ENCODE peak calls at places on chromosome 22, in ten cellular contexts. D is GM23248, Y is body of pancreas, R is right lobe of liver, F is adipocyte, X is retinal pigment epithelial cell, B is epithelial cell of esophagus, K is Peyer's patch, L is aorta, S is H7. T is an unnamed sample.

GRCh38 chr22:27487600-27488450 is 313.7 kb downstream of the MN1 start:
- DNase-seq in D (peak), Y (peak), R (peak), F (peak), X (no peak), B (no peak), K (no peak), L (no peak), S (no peak), T (no peak)

GRCh38 chr22:39254789-39255298 is 10.1 kb upstream of the PDGFB start:
- DNase-seq in D (peak), Y (no peak), R (no peak), F (peak), X (no peak), B (peak), K (no peak), L (peak), S (peak), T (no peak)

GRCh38 chr22:41966607-41967240 is 2.5 kb upstream of the SEPTIN3 start:
- DNase-seq in D (peak), Y (peak), R (no peak), F (peak), X (peak), B (peak), K (peak), L (peak), S (peak), T (peak)

GRCh38 chr22:19213496-19214473 is 35.2 kb upstream of the SLC25A1 start:
- DNase-seq in D (no peak), Y (no peak), R (no peak), F (no peak), X (no peak), B (no peak), K (no peak), L (no peak), S (peak), T (no peak)

GRCh38 chr22:24824915-24825314 is 18.9 kb downstream of the SGSM1 start:
- DNase-seq in D (no peak), Y (no peak), R (no peak), F (no peak), X (no peak), B (no peak), K (no peak), L (no peak), S (no peak), T (no peak)

GRCh38 chr22:41929158-41929896 is 2.7 kb upstream of the TNFRSF13C start:
- DNase-seq in D (no peak), Y (no peak), R (no peak), F (no peak), X (no peak), B (no peak), K (peak), L (no peak), S (peak), T (no peak)

GRCh38 chr22:36453855-36454378 is 27.5 kb downstream of the TXN2 start:
- DNase-seq in D (no peak), Y (no peak), R (no peak), F (no peak), X (no peak), B (no peak), K (no peak), L (no peak), S (no peak), T (no peak)

GRCh38 chr22:37559901-37560681 is at the start of gene CDC42EP1:
- DNase-seq in D (peak), Y (peak), R (peak), F (peak), X (no peak), B (peak), K (no peak), L (peak), S (peak), T (no peak)

GRCh38 chr22:19488884-19489843 is 9.4 kb downstream of the CDC45 start:
- DNase-seq in D (peak), Y (peak), R (no peak), F (peak), X (no peak), B (peak), K (no peak), L (no peak), S (no peak), T (no peak)

GRCh38 chr22:37930952-37931440 is 22.4 kb downstream of the C22orf23 start:
- DNase-seq in D (no peak), Y (peak), R (no peak), F (no peak), X (no peak), B (no peak), K (no peak), L (no peak), S (no peak), T (no peak)

GRCh38 chr22:42719133-42719532 is 1.5 kb downstream of the A4GALT start:
- DNase-seq in D (peak), Y (no peak), R (no peak), F (peak), X (no peak), B (peak), K (no peak), L (no peak), S (no peak), T (no peak)

GRCh38 chr22:43007519-43008102 is 7.3 kb downstream of the PACSIN2 start:
- DNase-seq in D (peak), Y (peak), R (no peak), F (peak), X (no peak), B (peak), K (no peak), L (no peak), S (no peak), T (no peak)

GRCh38 chr22:35172452-35172851 is 84.8 kb upstream of the HMGXB4 start:
- DNase-seq in D (no peak), Y (no peak), R (no peak), F (no peak), X (no peak), B (no peak), K (no peak), L (no peak), S (no peak), T (no peak)

GRCh38 chr22:20464096-20464614 is 26.5 kb upstream of the SCARF2 start:
- DNase-seq in D (no peak), Y (no peak), R (no peak), F (no peak), X (no peak), B (no peak), K (peak), L (no peak), S (no peak), T (no peak)

GRCh38 chr22:41913842-41914534 is 886 bp downstream of the SHISA8 start:
- DNase-seq in D (peak), Y (no peak), R (no peak), F (peak), X (no peak), B (no peak), K (no peak), L (no peak), S (peak), T (no peak)

GRCh38 chr22:43375951-43376455 is 32.8 kb upstream of the SCUBE1 start:
- DNase-seq in D (peak), Y (no peak), R (no peak), F (no peak), X (peak), B (no peak), K (no peak), L (no peak), S (no peak), T (no peak)

GRCh38 chr22:34736081-34736480 is 329.9 kb upstream of the ISX start:
- DNase-seq in D (no peak), Y (no peak), R (no peak), F (no peak), X (no peak), B (no peak), K (no peak), L (no peak), S (no peak), T (no peak)

GRCh38 chr22:49369726-49370717 is 457.7 kb downstream of the BRD1 start:
- DNase-seq in D (no peak), Y (no peak), R (no peak), F (no peak), X (no peak), B (no peak), K (no peak), L (no peak), S (peak), T (no peak)

GRCh38 chr22:39253427-39254070 is 8.8 kb upstream of the PDGFB start:
- DNase-seq in D (peak), Y (peak), R (peak), F (peak), X (peak), B (peak), K (no peak), L (peak), S (peak), T (peak)

GRCh38 chr22:26718905-26719304 is 61.5 kb downstream of the MIAT start:
- DNase-seq in D (peak), Y (no peak), R (no peak), F (peak), X (peak), B (peak), K (no peak), L (no peak), S (no peak), T (peak)

GRCh38 chr22:36528336-36528735 is 630 bp downstream of the EIF3D start:
- DNase-seq in D (peak), Y (no peak), R (no peak), F (peak), X (no peak), B (no peak), K (no peak), L (no peak), S (peak), T (no peak)

GRCh38 chr22:43887391-43887790 is 4.4 kb downstream of the PNPLA5 start:
- DNase-seq in D (no peak), Y (no peak), R (no peak), F (no peak), X (no peak), B (no peak), K (no peak), L (peak), S (peak), T (no peak)

GRCh38 chr22:38228873-38229740 is 27.3 kb downstream of the MAFF start:
- DNase-seq in D (peak), Y (peak), R (no peak), F (peak), X (no peak), B (peak), K (no peak), L (peak), S (no peak), T (no peak)

GRCh38 chr22:30425616-30426394 is at the start of gene MTFP1:
- DNase-seq in D (peak), Y (peak), R (peak), F (peak), X (no peak), B (peak), K (peak), L (peak), S (peak), T (no peak)

GRCh38 chr22:18077087-18077638 is 627 bp upstream of the PEX26 start:
- DNase-seq in D (no peak), Y (no peak), R (no peak), F (no peak), X (no peak), B (no peak), K (no peak), L (no peak), S (no peak), T (no peak)

GRCh38 chr22:27022741-27023373 is 365.5 kb downstream of the MIAT start:
- DNase-seq in D (no peak), Y (no peak), R (no peak), F (no peak), X (no peak), B (no peak), K (no peak), L (no peak), S (peak), T (no peak)

GRCh38 chr22:26168199-26168915 is 905 bp upstream of the SEZ6L start:
- DNase-seq in D (no peak), Y (no peak), R (no peak), F (no peak), X (no peak), B (no peak), K (no peak), L (no peak), S (peak), T (no peak)

GRCh38 chr22:36367066-36367465 is 20.7 kb downstream of the MYH9 start:
- DNase-seq in D (no peak), Y (no peak), R (no peak), F (no peak), X (no peak), B (no peak), K (no peak), L (no peak), S (no peak), T (no peak)

GRCh38 chr22:17213976-17214375 is 5.3 kb downstream of the ADA2 start:
- DNase-seq in D (peak), Y (peak), R (peak), F (peak), X (no peak), B (no peak), K (peak), L (peak), S (peak), T (no peak)

GRCh38 chr22:36423461-36424404 is 36.0 kb upstream of the MYH9 start:
- DNase-seq in D (no peak), Y (no peak), R (no peak), F (no peak), X (no peak), B (no peak), K (no peak), L (no peak), S (peak), T (no peak)

GRCh38 chr22:41780714-41781507 is 19.6 kb upstream of the CCDC134 start:
- DNase-seq in D (peak), Y (peak), R (peak), F (peak), X (no peak), B (peak), K (peak), L (peak), S (no peak), T (no peak)

GRCh38 chr22:43501951-43502874 is 90.4 kb downstream of the MPPED1 start:
- DNase-seq in D (no peak), Y (no peak), R (no peak), F (no peak), X (no peak), B (no peak), K (no peak), L (no peak), S (no peak), T (no peak)

GRCh38 chr22:22940961-22941605 is 53.5 kb downstream of the IGLL5 start:
- DNase-seq in D (no peak), Y (no peak), R (no peak), F (no peak), X (no peak), B (no peak), K (peak), L (no peak), S (peak), T (no peak)

GRCh38 chr22:19196841-19197612 is 18.5 kb upstream of the SLC25A1 start:
- DNase-seq in D (no peak), Y (no peak), R (no peak), F (no peak), X (no peak), B (no peak), K (no peak), L (no peak), S (no peak), T (no peak)

GRCh38 chr22:42780070-42780540 is 59.4 kb upstream of the A4GALT start:
- DNase-seq in D (peak), Y (peak), R (no peak), F (peak), X (peak), B (peak), K (peak), L (no peak), S (peak), T (peak)

GRCh38 chr22:21686193-21686608 is 20.4 kb downstream of the PPIL2 start:
- DNase-seq in D (no peak), Y (peak), R (no peak), F (no peak), X (no peak), B (no peak), K (no peak), L (no peak), S (no peak), T (no peak)

GRCh38 chr22:37485006-37485713 is 1.0 kb downstream of the MFNG start:
- DNase-seq in D (no peak), Y (no peak), R (peak), F (no peak), X (no peak), B (no peak), K (peak), L (peak), S (no peak), T (no peak)

GRCh38 chr22:48098243-48098935 is 1335.9 kb downstream of the TBC1D22A start:
- DNase-seq in D (no peak), Y (no peak), R (no peak), F (no peak), X (no peak), B (no peak), K (peak), L (no peak), S (no peak), T (no peak)

GRCh38 chr22:48099251-48099650 is 1336.8 kb downstream of the TBC1D22A start:
- DNase-seq in D (no peak), Y (no peak), R (no peak), F (no peak), X (no peak), B (no peak), K (no peak), L (no peak), S (no peak), T (no peak)

GRCh38 chr22:48097723-48098122 is 1335.3 kb downstream of the TBC1D22A start:
- DNase-seq in D (no peak), Y (no peak), R (no peak), F (no peak), X (no peak), B (no peak), K (no peak), L (no peak), S (no peak), T (no peak)

GRCh38 chr22:48099671-48100070 is 1337.2 kb downstream of the TBC1D22A start:
- DNase-seq in D (no peak), Y (no peak), R (no peak), F (no peak), X (no peak), B (no peak), K (no peak), L (no peak), S (no peak), T (no peak)

GRCh38 chr22:48098936-48099245 is 1336.4 kb downstream of the TBC1D22A start:
- DNase-seq in D (no peak), Y (no peak), R (no peak), F (no peak), X (no peak), B (no peak), K (no peak), L (no peak), S (no peak), T (no peak)
- H3K4me3 ChIP-seq in D (no peak), Y (no peak), R (no peak), F (no peak), X (no peak), B (no peak), K (peak), L (no peak), S (no peak), T (no peak)

DNA sequence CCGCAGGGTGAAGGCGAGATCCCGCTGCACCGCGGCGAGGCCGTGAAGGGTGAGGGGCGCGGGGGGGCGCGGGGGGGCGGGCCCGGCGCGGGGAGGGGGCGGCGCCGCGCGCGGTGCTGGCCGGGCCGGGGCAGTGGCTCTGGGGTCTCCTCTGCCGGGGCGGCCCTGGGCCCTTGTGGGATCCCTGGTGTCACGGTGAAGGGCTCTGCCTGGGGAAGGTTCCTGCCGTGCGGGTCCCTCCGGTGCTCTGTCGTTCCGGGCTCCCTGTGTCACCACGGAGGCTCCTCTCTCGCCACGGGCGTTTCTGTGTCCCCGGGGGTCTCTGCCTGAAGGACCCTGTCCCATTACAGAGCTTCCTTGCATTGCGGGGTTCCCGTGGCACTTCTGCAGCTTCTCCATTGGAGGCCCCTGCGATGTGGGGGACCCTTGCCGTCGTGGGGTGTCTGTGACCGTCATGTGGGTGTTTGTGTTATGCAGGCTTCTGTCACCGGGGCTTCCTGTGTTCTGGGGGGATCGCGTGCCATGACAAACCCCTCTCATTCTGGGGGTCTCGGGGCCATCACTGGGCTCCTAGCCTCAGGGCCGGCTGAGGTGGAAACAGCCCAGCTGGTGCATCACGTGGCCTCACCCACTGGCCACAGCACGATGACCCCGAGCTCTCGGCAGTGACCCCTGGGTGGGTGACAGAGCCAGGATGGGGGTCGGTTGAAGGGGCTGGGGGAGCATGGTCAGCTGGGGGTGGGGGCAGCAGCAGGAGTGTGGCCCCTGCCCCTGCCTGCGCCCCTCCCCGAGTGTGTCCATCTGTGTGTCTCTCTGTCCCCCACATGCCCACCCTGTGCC is 25.3 kb downstream of the SHANK3 start:
- DNase-seq in D (peak), Y (peak), R (peak), F (no peak), X (no peak), B (no peak), K (no peak), L (peak), S (peak), T (no peak)
- H3K4me3 ChIP-seq in D (peak), Y (no peak), R (peak), F (peak), X (peak), B (peak), K (peak), L (no peak), S (peak), T (peak)

GRCh38 chr22:46578824-46579561 is 41.2 kb upstream of the GRAMD4 start:
- DNase-seq in D (peak), Y (peak), R (peak), F (no peak), X (no peak), B (peak), K (no peak), L (peak), S (peak), T (no peak)
- H3K4me3 ChIP-seq in D (no peak), Y (no peak), R (peak), F (peak), X (peak), B (no peak), K (no peak), L (no peak), S (no peak), T (no peak)

DNA sequence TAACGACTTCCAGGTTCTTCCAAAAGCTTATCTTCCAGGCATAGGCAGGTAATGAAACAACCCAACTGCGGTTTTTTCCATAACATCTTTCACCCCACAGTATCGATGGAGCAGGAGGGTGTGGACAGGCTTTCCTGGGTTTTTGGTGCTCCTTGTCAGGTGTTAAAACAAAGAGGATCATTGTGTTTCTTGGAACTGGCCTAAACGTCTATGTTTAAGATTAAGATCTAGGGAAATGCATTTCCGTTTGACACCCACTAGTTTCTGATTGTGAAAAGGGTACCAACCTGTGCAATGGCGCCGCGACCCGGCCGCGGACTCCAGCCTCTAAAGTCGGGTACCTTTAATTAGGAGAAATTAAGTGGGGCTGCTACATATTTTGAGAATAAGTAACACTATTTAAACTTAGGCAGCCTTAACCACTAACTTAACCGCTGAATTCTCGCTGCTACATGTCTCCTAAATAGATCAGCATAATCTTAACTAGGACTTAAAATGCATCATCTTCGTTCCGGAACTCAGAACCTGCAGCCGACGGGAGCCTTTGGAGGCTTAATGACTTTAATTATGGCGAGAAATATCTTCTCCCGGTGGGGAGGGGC is 31.5 kb downstream of the C22orf31 start:
- DNase-seq in D (peak), Y (peak), R (no peak), F (peak), X (no peak), B (peak), K (no peak), L (no peak), S (no peak), T (no peak)
- H3K4me3 ChIP-seq in D (peak), Y (no peak), R (peak), F (no peak), X (peak), B (peak), K (no peak), L (no peak), S (peak), T (peak)